ENCODE peak calls at places on chromosomes 3 and 15, in seven cellular contexts. S is heart right ventricle, C is A549, R is upper lobe of right lung, H is endodermal cell, Q is Peyer's patch, O is colonic mucosa. U is an unnamed sample. For H3K9me3, the result is how much of the 10 kb centered on the place peaks cover.

GRCh38 chr3:55622733-55623132 is 135.6 kb upstream of the WNT5A start:
- DNase-seq in R (no peak), S (no peak), H (no peak), O (no peak), Q (no peak), C (no peak), U (no peak)

GRCh38 chr3:88038561-88038960 is 20.2 kb downstream of the CGGBP1 start:
- DNase-seq in H (no peak), Q (no peak), C (no peak), S (no peak), R (no peak), O (no peak), U (no peak)

GRCh38 chr15:100241572-100242479 is 99.9 kb downstream of the ADAMTS17 start:
- DNase-seq in O (no peak), H (peak), S (no peak), C (peak), R (no peak), Q (no peak), U (no peak)

GRCh38 chr15:74156678-74157411 is 16.7 kb upstream of the ISLR start:
- DNase-seq in C (no peak), O (no peak), Q (peak), R (no peak), S (no peak), H (no peak), U (no peak)

GRCh38 chr15:63348392-63348791 is 33.3 kb downstream of the CA12 start:
- DNase-seq in O (peak), Q (no peak), H (no peak), S (peak), R (peak), C (no peak), U (no peak)

GRCh38 chr3:100006570-100007271 is 107.6 kb downstream of the FILIP1L start:
- DNase-seq in O (no peak), C (no peak), R (no peak), Q (no peak), S (no peak), H (no peak), U (no peak)

GRCh38 chr15:79179108-79179561 is 88.6 kb upstream of the RASGRF1 start:
- DNase-seq in S (no peak), H (peak), R (no peak), O (no peak), Q (no peak), C (peak), U (no peak)

GRCh38 chr3:9916734-9917680 is at the start of gene IL17RC:
- DNase-seq in Q (peak), H (peak), O (peak), S (peak), C (peak), R (peak), U (peak)

GRCh38 chr15:25394893-25395292 is 43.9 kb downstream of the UBE3A start:
- DNase-seq in H (no peak), R (no peak), C (no peak), Q (no peak), S (no peak), O (no peak), U (no peak)

GRCh38 chr3:158493931-158494330 is 77.1 kb upstream of the MLF1 start:
- DNase-seq in S (no peak), O (no peak), Q (no peak), C (no peak), R (no peak), H (no peak), U (no peak)

GRCh38 chr3:145807990-145808389 is 353.0 kb downstream of the PLOD2 start:
- DNase-seq in C (no peak), Q (no peak), O (no peak), S (peak), H (peak), R (no peak), U (peak)

GRCh38 chr3:171658801-171659200 is 151.5 kb downstream of the PLD1 start:
- DNase-seq in H (no peak), C (no peak), O (no peak), S (no peak), Q (no peak), R (no peak), U (no peak)

GRCh38 chr3:132659000-132659369 is 624 bp downstream of the ACAD11 start:
- DNase-seq in S (peak), O (no peak), C (no peak), Q (no peak), R (no peak), H (no peak), U (no peak)

GRCh38 chr3:119331661-119332060 is 37.5 kb downstream of the ARHGAP31 start:
- DNase-seq in S (no peak), Q (no peak), O (no peak), R (no peak), C (no peak), H (no peak), U (no peak)

GRCh38 chr3:16071246-16071645 is 103.2 kb upstream of the GALNT15 start:
- DNase-seq in R (no peak), Q (no peak), S (no peak), C (no peak), O (no peak), H (no peak), U (no peak)

GRCh38 chr15:40449275-40449674 is 8.5 kb downstream of the BAHD1 start:
- DNase-seq in H (no peak), C (no peak), S (no peak), Q (no peak), R (no peak), O (no peak), U (no peak)

GRCh38 chr3:105823149-105823866 is 45.5 kb downstream of the CBLB start:
- DNase-seq in Q (no peak), S (no peak), R (no peak), H (no peak), C (peak), O (no peak), U (no peak)

GRCh38 chr15:57751177-57751800 is 44.8 kb downstream of the POLR2M start:
- DNase-seq in O (no peak), H (peak), R (no peak), S (no peak), Q (no peak), C (peak), U (peak)

GRCh38 chr3:45224824-45225464 is 1.1 kb downstream of the TMEM158 start:
- DNase-seq in S (peak), O (peak), Q (peak), H (peak), C (peak), R (peak), U (peak)

GRCh38 chr15:65870889-65871533 is 1.7 kb downstream of the RAB11A start:
- DNase-seq in Q (no peak), R (no peak), O (peak), S (no peak), C (peak), H (no peak), U (no peak)

GRCh38 chr3:176193032-176193698 is 1004.1 kb downstream of the TBL1XR1 start:
- DNase-seq in R (no peak), C (no peak), O (no peak), S (no peak), H (no peak), Q (no peak), U (peak)

GRCh38 chr3:11494131-11494916 is 149.4 kb downstream of the VGLL4 start:
- DNase-seq in R (no peak), Q (no peak), S (no peak), H (no peak), O (no peak), C (no peak), U (no peak)

DNA sequence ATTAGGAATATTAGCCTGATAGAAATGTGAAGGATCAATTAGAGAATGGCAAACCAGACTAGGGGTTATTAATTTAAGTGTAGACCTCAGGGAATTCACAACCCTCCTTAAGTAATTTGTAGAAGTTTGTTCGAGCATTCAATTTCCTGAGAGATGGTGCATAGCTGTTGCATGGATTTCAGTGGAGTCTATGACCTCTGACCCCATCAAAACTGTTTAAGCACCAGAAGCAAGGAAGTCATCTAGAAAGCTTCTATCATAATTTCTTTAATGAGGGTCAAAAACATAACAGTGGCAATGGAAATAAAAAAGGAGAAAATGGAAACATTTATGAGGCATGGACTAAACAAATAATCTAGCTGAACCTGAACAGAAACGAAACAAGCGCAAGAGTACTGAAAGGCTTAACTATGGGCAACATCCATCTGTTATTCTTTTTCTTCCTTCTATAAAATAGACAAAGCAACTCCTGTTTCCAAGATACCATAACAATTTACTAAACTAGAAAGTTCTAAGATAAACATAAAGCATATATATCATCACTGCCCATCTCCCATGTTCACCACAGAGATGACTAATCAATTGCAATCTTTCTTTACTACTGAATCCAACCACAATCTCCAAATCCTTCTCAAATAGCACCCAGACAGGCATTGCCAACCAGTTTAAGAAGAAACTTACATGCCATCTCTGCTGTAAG is 151.4 kb downstream of the THRB start:
- DNase-seq in C (no peak), O (no peak), Q (no peak), S (no peak), H (no peak), R (no peak), U (no peak)
- H3K9me3 ChIP-seq in C (under half), O (under half), Q (under half), S (under half), H (under half), R (under half), U (under half)

GRCh38 chr3:39134305-39134704 is 19.1 kb downstream of the CSRNP1 start:
- DNase-seq in R (no peak), Q (no peak), O (no peak), H (no peak), S (no peak), C (no peak), U (no peak)

GRCh38 chr3:39133093-39133490 is 20.3 kb downstream of the CSRNP1 start:
- DNase-seq in H (no peak), O (no peak), Q (no peak), C (no peak), S (no peak), R (no peak), U (no peak)

GRCh38 chr3:39132096-39133092 is 21.0 kb downstream of the CSRNP1 start:
- DNase-seq in C (no peak), R (no peak), Q (no peak), O (no peak), S (no peak), H (no peak), U (no peak)

GRCh38 chr3:39135170-39135805 is 18.1 kb downstream of the CSRNP1 start:
- DNase-seq in R (peak), S (peak), C (no peak), Q (no peak), O (no peak), H (no peak), U (no peak)

DNA sequence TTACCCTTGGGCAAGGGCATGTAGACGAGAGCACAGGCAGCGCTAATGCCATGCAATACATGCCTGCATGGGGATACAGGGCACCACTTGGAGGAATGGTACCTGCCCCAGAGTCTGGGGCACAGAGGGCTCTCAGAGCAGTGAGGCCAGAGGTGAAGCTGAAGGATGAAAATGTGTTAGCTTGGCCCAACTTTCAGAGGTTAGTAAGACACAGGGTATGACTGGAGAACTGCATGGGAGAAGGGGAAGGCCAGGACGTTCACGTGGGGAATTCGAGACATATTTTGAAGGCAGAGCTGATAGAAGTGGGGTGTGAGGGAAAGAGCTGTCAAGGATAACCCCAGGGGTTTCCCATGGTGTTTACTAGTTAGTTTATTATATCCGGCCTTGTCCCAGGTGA is 19.6 kb downstream of the CSRNP1 start:
- DNase-seq in H (no peak), S (no peak), Q (no peak), R (no peak), O (no peak), C (no peak), U (no peak)
- H3K9me3 ChIP-seq in H (under half), S (under half), Q (under half), R (under half), O (under half), C (under half), U (under half)

GRCh38 chr15:42760759-42761158 is 23.8 kb upstream of the CDAN1 start:
- DNase-seq in C (no peak), O (no peak), H (no peak), R (no peak), S (no peak), Q (no peak), U (no peak)
- H3K9me3 ChIP-seq in C (under half), O (under half), H (under half), R (under half), S (under half), Q (under half), U (under half)

DNA sequence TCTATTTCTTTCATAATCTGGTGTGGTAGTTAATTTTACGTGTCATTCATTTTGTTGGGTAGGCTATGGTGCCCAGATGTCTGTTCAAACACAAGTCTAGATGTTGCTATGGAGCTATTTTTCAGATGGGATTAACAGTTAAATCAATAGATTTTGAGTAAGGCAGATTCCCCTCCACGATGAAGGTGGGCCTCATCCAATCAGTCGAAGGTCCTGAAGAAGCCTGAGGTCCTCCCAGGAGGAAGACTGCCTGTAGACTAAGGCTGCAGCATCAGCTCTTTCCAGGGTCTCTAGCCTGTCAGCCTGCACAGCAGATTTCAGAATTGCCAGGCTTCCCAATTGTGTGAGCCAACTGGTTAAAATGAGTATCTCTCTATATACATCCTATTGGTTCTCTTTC is 92.9 kb downstream of the GABRB3 start:
- DNase-seq in O (no peak), C (no peak), S (no peak), R (no peak), Q (no peak), H (no peak), U (no peak)
- H3K9me3 ChIP-seq in O (under half), C (under half), S (under half), R (under half), Q (under half), H (under half), U (under half)

GRCh38 chr3:20776717-20777116 is 590.7 kb upstream of the SGO1 start:
- DNase-seq in Q (no peak), S (no peak), O (no peak), C (no peak), R (no peak), H (no peak), U (no peak)
- H3K9me3 ChIP-seq in Q (under half), S (under half), O (under half), C (under half), R (under half), H (under half), U (under half)

GRCh38 chr15:98621021-98621420 is 27.3 kb upstream of the IGF1R start:
- DNase-seq in C (no peak), Q (no peak), S (no peak), R (no peak), O (no peak), H (no peak), U (no peak)

GRCh38 chr15:98625614-98626013 is 22.7 kb upstream of the IGF1R start:
- DNase-seq in C (no peak), O (no peak), R (no peak), Q (no peak), S (no peak), H (peak), U (no peak)

GRCh38 chr15:98628216-98628615 is 20.1 kb upstream of the IGF1R start:
- DNase-seq in H (no peak), R (no peak), C (no peak), O (no peak), S (no peak), Q (no peak), U (no peak)

DNA sequence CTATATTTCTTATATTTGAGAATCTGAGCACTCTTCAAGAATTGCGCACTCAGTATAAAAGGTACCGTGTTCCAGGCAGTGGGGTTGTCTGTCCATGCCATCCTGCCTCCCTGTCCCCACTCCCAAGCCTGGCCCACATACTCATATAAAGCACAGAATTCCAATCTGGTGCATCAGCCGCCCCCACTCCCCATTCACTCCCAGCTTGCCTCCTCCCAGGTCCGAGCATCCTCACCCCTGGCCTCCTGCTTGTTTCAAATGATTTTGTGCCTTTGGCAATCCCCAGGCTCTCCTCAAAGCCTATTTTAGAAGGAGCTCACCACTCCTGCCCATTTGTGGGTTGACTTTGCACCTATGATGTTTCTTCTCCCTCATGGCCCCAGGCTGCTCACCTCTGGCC is 22.2 kb upstream of the IGF1R start:
- DNase-seq in S (no peak), R (no peak), O (no peak), H (peak), C (no peak), Q (no peak), U (no peak)
- H3K9me3 ChIP-seq in S (under half), R (under half), O (under half), H (under half), C (under half), Q (under half), U (under half)

U was measured in HAP-1.